ENCODE peak calls at places on chromosomes 5 and 9, in nine cellular contexts. L is GDM1; T is aorta; Q is skeletal muscle cell; I is activated CD8-positive, alpha-beta memory T cell treated with anti-CD3 and anti-CD28 coated beads, Interleukin-2, amount 50 U/mL, for 48 hours; P is effector CD8-positive, alpha-beta T cell; O is NCI-H2171 treated with DMSO at 0.1 percent for 48 hours; Z is T-helper 2 cell; U is fibroblast of gingiva. F is an unnamed sample.

GRCh38 chr9:69425402-69425801 is 100.4 kb downstream of the ENTREP1 start:
- DNase-seq in O (peak), T (no peak), P (no peak), Q (no peak), L (no peak), I (no peak), Z (no peak), U (no peak), F (no peak)

GRCh38 chr9:15416880-15417279 is 5.8 kb upstream of the SNAPC3 start:
- DNase-seq in Z (peak), I (no peak), U (peak), O (no peak), T (no peak), P (peak), L (peak), Q (no peak), F (no peak)

GRCh38 chr9:111399772-111400563 is 69.9 kb upstream of the OR2K2 start:
- DNase-seq in T (no peak), I (no peak), Z (no peak), P (no peak), U (peak), L (peak), O (peak), Q (no peak), F (peak)

GRCh38 chr9:32703635-32704034 is 68.2 kb upstream of the TAF1L start:
- DNase-seq in P (no peak), Z (no peak), I (no peak), Q (no peak), U (no peak), O (no peak), T (no peak), L (no peak), F (peak)

GRCh38 chr5:124662261-124662781 is 84.1 kb downstream of the ZNF608 start:
- DNase-seq in O (peak), U (no peak), Z (no peak), Q (no peak), L (no peak), I (no peak), T (no peak), P (no peak), F (no peak)

GRCh38 chr5:15790446-15791005 is 290.5 kb downstream of the FBXL7 start:
- DNase-seq in O (no peak), Z (no peak), T (no peak), I (no peak), Q (no peak), L (no peak), U (no peak), P (no peak), F (no peak)

GRCh38 chr9:14911046-14911445 is 818 bp upstream of the FREM1 start:
- DNase-seq in I (no peak), P (no peak), L (no peak), T (no peak), Q (no peak), Z (no peak), O (peak), U (no peak), F (no peak)

GRCh38 chr5:149798466-149798865 is 68.4 kb downstream of the PPARGC1B start:
- DNase-seq in T (no peak), Z (no peak), Q (no peak), L (no peak), I (no peak), O (no peak), U (no peak), P (no peak), F (no peak)

GRCh38 chr5:132677191-132677590 is 3.4 kb downstream of the IL4 start:
- DNase-seq in O (no peak), L (no peak), P (no peak), T (peak), Z (no peak), I (no peak), U (peak), Q (peak), F (peak)

GRCh38 chr9:129868571-129869486 is 33.6 kb downstream of the USP20 start:
- DNase-seq in L (no peak), Q (no peak), Z (peak), I (peak), T (peak), O (no peak), P (peak), U (no peak), F (no peak)

GRCh38 chr5:142743677-142744441 is 26.3 kb upstream of the ARHGAP26 start:
- DNase-seq in O (no peak), I (peak), P (no peak), Z (no peak), T (no peak), Q (no peak), U (peak), L (no peak), F (no peak)

GRCh38 chr9:87968155-87968554 is 6.2 kb downstream of the CDK20 start:
- DNase-seq in T (no peak), L (no peak), P (no peak), O (no peak), Z (no peak), U (no peak), I (no peak), Q (no peak), F (no peak)

GRCh38 chr9:17623965-17624364 is 45.1 kb downstream of the SH3GL2 start:
- DNase-seq in U (no peak), L (no peak), Z (no peak), P (no peak), I (no peak), O (no peak), Q (no peak), T (no peak), F (no peak)

GRCh38 chr9:3743901-3744413 is 218.2 kb upstream of the RFX3 start:
- DNase-seq in P (no peak), Q (no peak), T (no peak), Z (no peak), O (no peak), U (no peak), L (no peak), I (no peak), F (no peak)

GRCh38 chr5:133864711-133865110 is 103.7 kb downstream of the C5orf15 start:
- DNase-seq in T (no peak), U (no peak), O (no peak), P (no peak), L (no peak), I (no peak), Q (no peak), Z (no peak), F (no peak)

GRCh38 chr9:75992480-75993206 is 102.2 kb downstream of the PCSK5 start:
- DNase-seq in I (no peak), T (no peak), Q (no peak), Z (no peak), O (no peak), L (no peak), P (no peak), U (no peak), F (no peak)

GRCh38 chr5:88607492-88607891 is 275.5 kb downstream of the MEF2C start:
- DNase-seq in L (no peak), O (no peak), Z (no peak), I (no peak), Q (no peak), U (no peak), T (no peak), P (no peak), F (no peak)

GRCh38 chr9:125732562-125732961 is 14.6 kb upstream of the PBX3 start:
- DNase-seq in L (no peak), I (no peak), U (no peak), Z (no peak), T (no peak), Q (no peak), O (no peak), P (no peak), F (no peak)

GRCh38 chr9:71716138-71716909 is 52.0 kb downstream of the CEMIP2 start:
- DNase-seq in U (no peak), T (no peak), O (peak), P (no peak), L (no peak), Z (no peak), Q (no peak), I (no peak), F (no peak)

GRCh38 chr5:191036-191948 is at the start of gene LRRC14B:
- DNase-seq in O (peak), L (no peak), Z (no peak), P (no peak), T (peak), I (peak), U (no peak), Q (no peak), F (no peak)

GRCh38 chr5:17255471-17256016 is 38.1 kb downstream of the BASP1 start:
- DNase-seq in L (no peak), I (no peak), P (no peak), Z (no peak), U (peak), Q (no peak), T (no peak), O (no peak), F (no peak)

GRCh38 chr5:166883016-166883415 is 1408.4 kb upstream of the WWC1 start:
- DNase-seq in O (no peak), L (no peak), P (no peak), Z (no peak), U (no peak), Q (peak), T (no peak), I (no peak), F (no peak)

GRCh38 chr5:133232011-133232410 is 180.2 kb downstream of the HSPA4 start:
- DNase-seq in U (no peak), P (no peak), O (no peak), T (no peak), L (no peak), I (no peak), Z (no peak), Q (no peak), F (no peak)

GRCh38 chr9:107367727-107368502 is 84.8 kb downstream of the RAD23B start:
- DNase-seq in I (no peak), O (no peak), T (no peak), Z (no peak), Q (no peak), U (no peak), P (no peak), L (no peak), F (no peak)

GRCh38 chr9:72292184-72292787 is 72.7 kb downstream of the ZFAND5 start:
- DNase-seq in O (peak), T (no peak), I (no peak), P (no peak), Q (no peak), L (no peak), Z (no peak), U (peak), F (no peak)

GRCh38 chr9:94812343-94812742 is 85.8 kb downstream of the AOPEP start:
- DNase-seq in L (no peak), Z (no peak), Q (no peak), O (no peak), I (no peak), T (no peak), P (no peak), U (peak), F (no peak)

GRCh38 chr9:129221233-129221632 is 43.2 kb upstream of the IER5L start:
- DNase-seq in L (peak), T (no peak), P (no peak), I (no peak), Z (no peak), Q (no peak), U (no peak), O (no peak), F (no peak)

GRCh38 chr9:98627291-98627690 is 81.4 kb downstream of the GABBR2 start:
- DNase-seq in I (no peak), P (no peak), L (no peak), Q (no peak), Z (no peak), T (no peak), U (no peak), O (no peak), F (no peak)

GRCh38 chr9:138048184-138048583 is 170.6 kb downstream of the CACNA1B start:
- DNase-seq in Z (no peak), L (no peak), U (no peak), O (no peak), Q (no peak), P (no peak), I (peak), T (no peak), F (no peak)

GRCh38 chr9:126471084-126471611 is 142.6 kb upstream of the LMX1B start:
- DNase-seq in Q (peak), L (peak), I (peak), O (no peak), U (peak), P (peak), T (peak), Z (peak), F (no peak)

GRCh38 chr9:128484686-128485413 is 19.7 kb upstream of the GLE1 start:
- DNase-seq in T (no peak), Z (no peak), P (no peak), O (no peak), L (no peak), I (no peak), Q (no peak), U (no peak), F (no peak)

GRCh38 chr5:130109152-130109551 is 204.9 kb downstream of the CHSY3 start:
- DNase-seq in L (no peak), I (no peak), P (no peak), U (peak), Q (no peak), Z (no peak), O (peak), T (no peak), F (no peak)

GRCh38 chr5:77663081-77663863 is 24.8 kb upstream of the OTP start:
- DNase-seq in L (no peak), P (no peak), Q (no peak), O (no peak), Z (no peak), T (no peak), U (no peak), I (no peak), F (no peak)

GRCh38 chr9:125789196-125789595 is 42.0 kb downstream of the PBX3 start:
- DNase-seq in Q (no peak), Z (no peak), O (peak), U (no peak), I (no peak), T (no peak), P (no peak), L (no peak), F (no peak)

GRCh38 chr9:14797442-14797841 is 74.9 kb upstream of the CER1 start:
- DNase-seq in P (no peak), L (no peak), O (peak), Q (peak), T (no peak), U (peak), Z (no peak), I (no peak), F (no peak)

GRCh38 chr5:106732624-106733023 is 938.1 kb downstream of the EFNA5 start:
- DNase-seq in O (no peak), Q (no peak), I (no peak), U (no peak), Z (no peak), L (no peak), P (no peak), T (no peak), F (no peak)

GRCh38 chr9:33524431-33524947 is 438 bp downstream of the ANKRD18B start:
- DNase-seq in Z (no peak), Q (no peak), U (no peak), I (peak), P (no peak), T (no peak), O (peak), L (no peak), F (no peak)